ENCODE peak calls at places on chromosomes 4 and X, in five cellular contexts. S is AML-193, Q is natural killer cell, C is Calu3, E is kidney epithelial cell. P is an unnamed sample.

GRCh38 chr4:136769717-136770116 is 762.6 kb downstream of the PCDH18 start:
- DNase-seq in Q (no peak), S (no peak), C (no peak), E (no peak), P (no peak)

GRCh38 chrX:68504237-68504636 is 5.4 kb downstream of the YIPF6 start:
- DNase-seq in C (no peak), Q (no peak), S (no peak), E (peak), P (no peak)

GRCh38 chr4:223913-224497 is 81.3 kb downstream of the ZNF732 start:
- DNase-seq in C (no peak), S (no peak), Q (no peak), E (no peak), P (no peak)

GRCh38 chr4:108829981-108830492 is 67.2 kb upstream of the ETNPPL start:
- DNase-seq in S (no peak), Q (no peak), C (no peak), E (no peak), P (no peak)

GRCh38 chrX:110145854-110146253 is 142.9 kb downstream of the TMEM164 start:
- DNase-seq in S (peak), C (peak), E (no peak), Q (no peak), P (peak)

GRCh38 chrX:68945081-68945602 is 116.3 kb downstream of the EFNB1 start:
- DNase-seq in C (no peak), S (no peak), Q (no peak), E (no peak), P (no peak)

GRCh38 chr4:2388430-2389182 is 29.8 kb downstream of the ZFYVE28 start:
- DNase-seq in E (no peak), Q (no peak), S (no peak), C (no peak), P (no peak)

GRCh38 chr4:103018391-103019318 is 850 bp downstream of the SLC9B1 start:
- DNase-seq in E (no peak), Q (no peak), C (peak), S (no peak), P (no peak)

GRCh38 chr4:152064282-152064681 is 303.5 kb upstream of the GATB start:
- DNase-seq in E (no peak), Q (no peak), S (no peak), C (no peak), P (no peak)

GRCh38 chr4:129394635-129395034 is 298.7 kb downstream of the C4orf33 start:
- DNase-seq in S (no peak), Q (no peak), E (no peak), C (no peak), P (peak)

GRCh38 chr4:72194046-72194445 is 162.2 kb downstream of the NPFFR2 start:
- DNase-seq in C (no peak), E (no peak), Q (no peak), S (no peak), P (no peak)

GRCh38 chrX:119042040-119042439 is 30.8 kb upstream of the CT47C1 start:
- DNase-seq in Q (no peak), S (no peak), E (no peak), C (no peak), P (no peak)

GRCh38 chr4:151951727-151952078 is 190.9 kb upstream of the GATB start:
- DNase-seq in Q (no peak), C (no peak), E (no peak), S (no peak), P (no peak)

GRCh38 chr4:67131224-67131623 is 414.1 kb downstream of the CENPC start:
- DNase-seq in E (no peak), S (no peak), C (no peak), Q (no peak), P (no peak)

GRCh38 chrX:107701493-107702121 is 73.3 kb downstream of the PRPS1 start:
- DNase-seq in E (no peak), C (no peak), S (peak), Q (no peak), P (no peak)

GRCh38 chr4:112284662-112285411 is 867 bp downstream of the TIFA start:
- DNase-seq in C (peak), E (no peak), Q (no peak), S (no peak), P (peak)

GRCh38 chrX:149638860-149639259 is 7.3 kb upstream of the TMEM185A start:
- DNase-seq in C (no peak), Q (no peak), S (no peak), E (no peak), P (no peak)

GRCh38 chrX:20374866-20375530 is 108.3 kb upstream of the RPS6KA3 start:
- DNase-seq in S (peak), C (no peak), Q (no peak), E (no peak), P (no peak)

GRCh38 chr4:166670341-166670740 is 564.0 kb downstream of the SPOCK3 start:
- DNase-seq in E (no peak), C (no peak), S (no peak), Q (no peak), P (no peak)

GRCh38 chr4:3369781-3370660 is 71.7 kb upstream of the HGFAC start:
- DNase-seq in E (peak), Q (no peak), S (peak), C (no peak), P (no peak)

GRCh38 chrX:109843963-109844751 is 111.1 kb upstream of the ACSL4 start:
- DNase-seq in S (no peak), Q (no peak), E (no peak), C (no peak), P (peak)

GRCh38 chr4:149521611-149522010 is 294.0 kb downstream of the IQCM start:
- DNase-seq in E (no peak), S (no peak), Q (no peak), C (no peak), P (no peak)

GRCh38 chr4:153156263-153156662 is 48.0 kb upstream of the TRIM2 start:
- DNase-seq in Q (no peak), S (peak), C (peak), E (no peak), P (no peak)